ENCODE peak calls at places on chromosome 13, in six cellular contexts. U is psoas muscle, K is stomach, B is Caco-2, J is breast epithelium, D is dorsolateral prefrontal cortex. G is an unnamed sample.

GRCh38 chr13:59352600-59352999 is 811.1 kb downstream of the DIAPH3 start:
- DNase-seq in U (no peak), B (no peak), J (no peak), D (no peak), K (no peak), G (no peak)

GRCh38 chr13:94617389-94618000 is 15.8 kb downstream of the GPR180 start:
- DNase-seq in K (no peak), D (no peak), B (no peak), U (no peak), J (no peak), G (no peak)

GRCh38 chr13:111652676-111653075 is 332.2 kb downstream of the TEX29 start:
- DNase-seq in D (no peak), K (no peak), U (no peak), B (no peak), J (no peak), G (no peak)

GRCh38 chr13:27104606-27105005 is 67.0 kb downstream of the USP12 start:
- DNase-seq in U (no peak), K (no peak), J (no peak), B (no peak), D (no peak), G (no peak)

GRCh38 chr13:36543671-36544070 is 111.4 kb downstream of the CCNA1 start:
- DNase-seq in K (no peak), J (no peak), B (no peak), D (no peak), U (no peak), G (no peak)

GRCh38 chr13:27661017-27661416 is 39.3 kb downstream of the POLR1D start:
- DNase-seq in B (no peak), U (no peak), D (no peak), J (no peak), K (no peak), G (no peak)

GRCh38 chr13:20222553-20222952 is 9.6 kb downstream of the GJB6 start:
- DNase-seq in K (no peak), D (no peak), B (no peak), U (no peak), J (no peak), G (no peak)

GRCh38 chr13:112442483-112443090 is 66.4 kb downstream of the SPACA7 start:
- DNase-seq in K (no peak), J (no peak), D (no peak), U (peak), B (peak), G (no peak)

GRCh38 chr13:103055166-103055565 is 11.1 kb downstream of the SLC10A2 start:
- DNase-seq in K (no peak), B (no peak), J (no peak), U (no peak), D (no peak), G (no peak)

GRCh38 chr13:22690756-22691155 is 490.0 kb upstream of the SGCG start:
- DNase-seq in K (no peak), B (no peak), U (no peak), J (no peak), D (no peak), G (no peak)
- TF ChIP-seq CTCF in K (no peak), B (no peak), U (no peak), J (no peak), D (no peak), G (no peak)

DNA sequence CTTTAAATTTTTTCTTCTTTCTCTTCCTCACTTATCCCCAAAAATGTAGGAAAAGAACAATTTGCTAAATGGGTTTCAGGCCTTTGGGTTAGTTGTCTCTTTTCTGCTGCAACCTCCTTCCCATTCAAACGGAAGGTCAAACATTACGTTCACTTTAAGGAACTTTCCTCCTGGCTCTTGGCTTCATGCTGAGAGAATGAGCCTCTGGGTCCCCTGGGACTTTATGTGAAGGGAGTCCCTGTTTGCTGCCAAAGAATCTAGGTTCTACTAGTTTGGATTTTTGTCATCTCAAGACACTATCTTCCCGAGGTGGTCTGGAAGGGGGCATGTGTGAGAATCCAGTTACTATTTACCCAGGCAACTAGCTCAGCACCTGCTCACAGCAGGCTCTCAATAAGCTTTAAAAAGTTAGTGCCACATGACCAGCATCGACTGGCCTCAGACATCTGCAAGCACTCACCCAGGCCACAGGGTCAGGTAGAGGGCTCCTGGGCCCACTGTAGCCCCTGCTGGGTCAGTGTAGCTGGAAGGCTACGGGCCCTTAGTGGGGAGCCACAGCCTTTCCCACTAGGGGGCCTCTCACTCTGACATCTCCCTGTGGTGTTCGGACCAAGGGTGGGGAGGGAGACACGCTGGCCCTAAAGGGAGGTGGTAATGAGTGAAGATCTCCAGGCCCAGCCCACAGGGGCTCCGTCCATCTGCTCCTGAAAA is 40.5 kb downstream of the FAM124A start:
- DNase-seq in B (no peak), J (no peak), D (no peak), K (no peak), U (no peak), G (no peak)
- TF ChIP-seq CTCF in B (peak), J (no peak), D (peak), K (no peak), U (no peak), G (peak)

DNA sequence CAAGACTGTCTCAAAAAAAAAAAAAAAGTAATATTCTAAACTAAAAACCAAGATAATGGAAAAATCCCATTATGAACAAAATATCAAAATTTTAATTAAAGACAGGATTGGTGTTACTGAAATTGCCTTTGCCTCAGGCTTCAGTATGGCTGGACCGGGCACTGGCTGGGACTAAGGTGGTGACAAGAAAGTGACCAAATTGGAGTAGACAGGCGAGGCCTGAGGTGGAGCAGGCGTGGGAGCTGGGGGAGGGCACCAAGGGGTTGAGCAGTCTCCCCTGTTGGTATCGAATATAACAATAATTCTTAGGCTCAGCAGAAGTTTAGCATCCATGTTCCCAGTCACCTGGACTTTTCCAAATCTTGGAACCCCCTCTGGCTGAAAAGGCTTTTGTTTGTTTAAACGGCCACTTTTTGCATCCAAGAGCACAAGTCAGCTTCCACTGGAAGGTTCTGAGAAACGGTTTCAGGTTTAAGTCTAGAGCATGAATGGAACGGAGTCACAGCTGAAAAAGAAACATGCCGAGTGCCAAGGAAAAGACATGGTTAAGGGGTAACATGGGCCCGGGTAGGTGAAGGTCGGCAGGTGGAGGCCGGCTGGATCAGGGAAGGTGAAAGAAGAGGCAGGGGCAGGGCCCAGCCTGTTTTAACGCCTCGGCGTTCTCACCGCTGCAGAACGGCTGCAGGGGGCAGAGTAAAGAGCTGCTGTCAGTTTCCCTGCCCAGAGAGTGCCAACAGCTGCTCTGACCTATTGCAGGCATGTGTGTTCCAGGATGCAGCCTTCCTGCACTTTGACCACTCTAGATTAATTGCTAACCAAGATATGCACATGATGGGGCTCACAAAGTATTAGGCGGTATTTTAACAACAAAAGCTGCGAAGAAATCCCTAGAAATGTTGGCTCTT is 104.4 kb downstream of the TM9SF2 start:
- DNase-seq in J (no peak), B (peak), U (peak), D (peak), K (peak), G (no peak)
- TF ChIP-seq CTCF in J (no peak), B (peak), U (peak), D (no peak), K (no peak), G (peak)

GRCh38 chr13:66994498-66995365 is 235.4 kb downstream of the PCDH9 start:
- DNase-seq in D (no peak), B (no peak), K (no peak), J (no peak), U (no peak), G (no peak)

GRCh38 chr13:66992683-66993082 is 237.5 kb downstream of the PCDH9 start:
- DNase-seq in J (no peak), B (no peak), D (no peak), U (no peak), K (no peak), G (no peak)

GRCh38 chr13:66992183-66992582 is 238.0 kb downstream of the PCDH9 start:
- DNase-seq in B (no peak), J (no peak), K (no peak), U (no peak), D (no peak), G (no peak)

GRCh38 chr13:66995366-66995663 is 234.8 kb downstream of the PCDH9 start:
- DNase-seq in J (no peak), B (no peak), K (no peak), U (no peak), D (no peak), G (no peak)

DNA sequence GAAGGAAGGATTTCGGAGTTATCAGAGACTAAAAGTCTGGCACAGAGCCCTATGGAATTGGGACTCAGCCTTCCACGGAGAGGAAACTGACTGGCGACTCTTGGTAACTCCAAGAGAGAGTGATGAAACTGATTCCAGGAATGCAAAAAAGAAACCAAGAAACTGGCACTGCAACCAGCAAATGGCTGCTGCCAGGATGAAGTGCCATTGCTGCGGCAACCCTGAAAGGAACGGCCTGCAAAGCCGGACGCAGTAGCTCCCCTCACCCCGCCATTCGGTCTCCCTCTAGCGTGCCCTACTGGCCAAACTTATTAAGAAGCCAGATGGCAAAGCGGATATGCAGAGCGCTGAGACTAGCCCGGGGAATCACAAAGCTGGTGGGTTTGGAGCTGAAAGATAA is 236.0 kb downstream of the PCDH9 start:
- DNase-seq in U (peak), K (peak), D (peak), B (peak), J (peak), G (no peak)
- TF ChIP-seq CTCF in U (peak), K (peak), D (peak), B (peak), J (peak), G (peak)

DNA sequence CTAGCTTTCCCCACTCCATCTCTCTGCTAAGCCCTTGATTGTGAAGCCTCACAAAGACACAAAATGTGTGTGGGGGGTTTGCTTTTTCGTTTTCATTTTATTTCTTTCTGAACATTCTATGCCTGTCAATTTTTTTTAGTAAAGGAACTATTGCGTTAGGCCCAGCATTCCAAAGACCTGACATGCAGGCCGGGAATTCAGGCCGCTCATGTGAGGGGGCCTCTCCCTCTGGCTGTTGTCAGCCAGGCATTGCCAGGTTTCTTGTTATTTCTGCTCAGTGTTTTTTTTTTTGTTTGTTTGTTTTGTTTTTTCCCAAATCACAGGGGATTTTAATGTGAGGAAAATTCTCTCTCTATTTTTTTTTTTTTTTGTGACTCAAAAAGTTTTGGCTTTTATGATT is 10.3 kb upstream of the MEDAG start:
- DNase-seq in J (peak), K (no peak), D (no peak), U (peak), B (no peak), G (peak)
- TF ChIP-seq CTCF in J (no peak), K (no peak), D (no peak), U (no peak), B (no peak), G (no peak)

DNA sequence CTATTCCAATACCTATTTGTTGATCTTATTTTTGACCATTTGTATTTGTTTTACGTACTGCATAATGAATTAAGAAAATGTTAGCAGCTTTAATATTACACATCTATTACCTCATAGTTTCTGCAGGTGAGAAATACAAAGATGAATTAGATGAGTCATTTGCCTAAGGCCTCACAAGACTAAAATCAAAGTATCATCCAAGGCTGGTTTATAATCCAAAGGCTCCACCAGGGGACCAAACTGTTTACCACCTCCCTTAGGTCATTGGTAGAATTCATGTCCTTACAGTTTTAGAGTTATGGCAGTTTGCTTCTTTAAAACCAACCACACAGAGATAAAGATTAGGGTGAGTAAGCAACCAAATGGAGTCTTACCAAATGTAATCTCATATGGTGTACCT is 848.1 kb downstream of the SLITRK6 start:
- DNase-seq in J (no peak), B (no peak), U (no peak), K (no peak), D (no peak), G (no peak)
- TF ChIP-seq CTCF in J (no peak), B (no peak), U (no peak), K (no peak), D (no peak), G (no peak)

DNA sequence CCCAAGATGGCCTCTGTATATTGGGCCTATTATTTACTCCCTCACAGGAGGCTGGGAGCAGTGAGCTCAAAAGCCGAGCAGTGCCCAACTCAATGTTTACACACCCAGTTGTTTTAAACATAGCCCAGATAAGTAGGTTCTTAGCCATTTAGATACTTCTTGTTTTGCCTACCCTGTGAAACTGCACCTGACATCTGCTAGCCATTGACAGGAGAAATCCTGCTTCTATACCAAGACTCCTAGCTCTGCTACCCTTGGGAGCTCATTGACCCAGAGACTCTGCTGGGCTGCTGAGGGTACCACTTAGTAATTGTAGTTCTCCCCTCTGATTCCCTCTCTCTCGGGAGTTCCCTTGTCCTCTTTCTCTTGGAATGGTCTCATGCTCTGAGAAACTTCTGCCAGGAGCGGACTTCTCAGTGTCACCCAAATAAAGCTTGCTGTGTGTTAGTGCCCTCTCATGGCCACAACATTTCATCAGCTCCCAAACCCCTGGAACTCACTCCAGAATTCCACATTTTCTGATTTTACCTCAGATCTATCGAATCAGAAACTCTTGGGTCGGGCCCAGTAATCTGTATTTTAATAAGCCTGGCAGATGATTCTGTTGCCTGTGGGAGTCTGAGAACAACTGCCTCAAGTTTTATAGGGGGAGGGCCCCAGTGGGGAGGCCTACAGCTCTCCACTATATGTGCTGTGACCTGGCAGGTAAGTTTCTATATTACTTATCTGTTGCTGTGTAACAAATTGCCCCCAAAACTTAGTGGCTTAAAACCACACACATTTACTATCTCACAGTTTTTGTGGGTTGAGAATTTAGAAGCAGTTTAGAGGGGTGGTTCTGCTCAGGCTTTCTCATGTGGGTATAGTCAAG is 221.1 kb downstream of the TDRD3 start:
- DNase-seq in D (no peak), K (no peak), B (no peak), U (no peak), J (no peak), G (peak)
- TF ChIP-seq CTCF in D (no peak), K (no peak), B (peak), U (no peak), J (no peak), G (peak)

GRCh38 chr13:108924154-108924940 is 294.9 kb downstream of the MYO16 start:
- DNase-seq in D (no peak), J (no peak), B (no peak), U (no peak), K (no peak), G (peak)
- TF ChIP-seq CTCF in D (no peak), J (no peak), B (no peak), U (no peak), K (no peak), G (no peak)

DNA sequence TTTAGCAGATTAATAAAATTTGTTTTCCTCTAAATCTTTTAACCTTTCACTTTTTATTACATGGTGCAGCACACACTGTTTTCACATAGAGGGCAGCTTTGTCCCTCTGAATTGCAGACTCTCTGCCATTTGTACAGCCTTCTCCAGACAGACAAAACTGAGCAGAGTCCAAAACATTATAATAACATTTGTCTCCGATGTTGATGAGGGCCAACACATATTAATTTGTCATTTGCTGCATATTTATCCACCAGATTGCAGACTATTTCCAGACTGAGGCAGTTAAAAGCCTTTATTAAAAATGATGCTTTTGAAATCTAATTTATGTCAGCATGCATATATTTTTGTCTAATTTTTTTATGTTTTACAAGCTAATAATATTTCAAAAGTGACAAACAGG is 1251.9 kb upstream of the SLC10A2 start:
- DNase-seq in B (no peak), K (no peak), J (no peak), U (no peak), D (no peak), G (no peak)
- TF ChIP-seq CTCF in B (peak), K (no peak), J (no peak), U (no peak), D (peak), G (no peak)

GRCh38 chr13:113820813-113821651 is 42.8 kb downstream of the GAS6 start:
- DNase-seq in B (no peak), J (peak), K (no peak), D (peak), U (peak), G (peak)
- TF ChIP-seq CTCF in B (no peak), J (no peak), K (no peak), D (peak), U (peak), G (peak)